ENCODE peak calls at places on chromosomes 4 and X, in six cellular contexts. I is fibroblast of lung; O is activated CD8-positive, alpha-beta memory T cell treated with anti-CD3 and anti-CD28 coated beads for 1 hour; F is SW 1271; Q is Right ventricle myocardium superior; J is IMR-90. G is an unnamed sample.

GRCh38 chr4:80135702-80136058 is 61.6 kb upstream of the PRDM8 start:
- DNase-seq in I (no peak), O (no peak), F (no peak), Q (no peak), J (no peak), G (no peak)

GRCh38 chr4:110292994-110293744 is 94.8 kb upstream of the ELOVL6 start:
- DNase-seq in I (no peak), O (no peak), F (no peak), Q (no peak), J (no peak), G (no peak)

GRCh38 chr4:175536852-175537453 is 275.1 kb downstream of the GPM6A start:
- DNase-seq in I (peak), O (no peak), F (no peak), Q (no peak), J (peak), G (peak)

GRCh38 chrX:11770320-11770719 is 12.3 kb downstream of the MSL3 start:
- DNase-seq in I (peak), O (no peak), F (no peak), Q (peak), J (peak), G (peak)

GRCh38 chr4:146520894-146521542 is 722 bp downstream of the SLC10A7 start:
- DNase-seq in I (peak), O (no peak), F (no peak), Q (no peak), J (peak), G (peak)

GRCh38 chrX:48028091-48028490 is 21.3 kb downstream of the SPACA5 start:
- DNase-seq in I (no peak), O (no peak), F (no peak), Q (no peak), J (no peak), G (no peak)

GRCh38 chrX:72126539-72127140 is 5.1 kb downstream of the RTL5 start:
- DNase-seq in I (peak), O (peak), F (peak), Q (peak), J (peak), G (peak)

GRCh38 chr4:26032572-26033320 is 118.7 kb downstream of the SMIM20 start:
- DNase-seq in I (peak), O (no peak), F (no peak), Q (no peak), J (peak), G (no peak)